ENCODE peak calls at places on chromosomes 13 and 19, in ten cellular contexts. X, N, M, K, L, P, H, C, G and F are unnamed samples.

GRCh38 chr19:8821748-8822241 is 10.3 kb downstream of the ZNF558 start:
- DNase-seq in X (no peak), N (no peak), M (no peak), K (no peak), L (no peak), P (no peak), H (no peak), C (no peak), G (no peak), F (no peak)

GRCh38 chr13:20921572-20921971 is 19.0 kb upstream of the XPO4 start:
- DNase-seq in X (no peak), N (no peak), M (no peak), K (no peak), L (no peak), P (no peak), H (no peak), C (no peak), G (no peak), F (no peak)

GRCh38 chr13:67231481-67231940 is 1.4 kb upstream of the PCDH9 start:
- DNase-seq in X (no peak), N (no peak), M (no peak), K (no peak), L (no peak), P (no peak), H (peak), C (no peak), G (no peak), F (no peak)

GRCh38 chr13:51451134-51451466 is 1.7 kb downstream of the INTS6 start:
- DNase-seq in X (no peak), N (no peak), M (no peak), K (no peak), L (no peak), P (no peak), H (no peak), C (no peak), G (no peak), F (no peak)

GRCh38 chr19:23283925-23284324 is 33.7 kb upstream of the ZNF724 start:
- DNase-seq in X (peak), N (no peak), M (peak), K (no peak), L (no peak), P (no peak), H (peak), C (peak), G (peak), F (peak)

GRCh38 chr19:47436712-47437401 is 17.5 kb upstream of the MEIS3 start:
- DNase-seq in X (peak), N (peak), M (peak), K (peak), L (no peak), P (peak), H (no peak), C (peak), G (peak), F (peak)

GRCh38 chr19:57570707-57571106 is 8.0 kb downstream of the ZNF416 start:
- DNase-seq in X (no peak), N (no peak), M (no peak), K (no peak), L (no peak), P (no peak), H (no peak), C (no peak), G (no peak), F (no peak)

GRCh38 chr19:42287017-42287825 is 14.7 kb upstream of the PRR19 start:
- DNase-seq in X (no peak), N (no peak), M (no peak), K (no peak), L (no peak), P (no peak), H (no peak), C (no peak), G (no peak), F (no peak)

GRCh38 chr13:33582121-33582520 is 235.8 kb upstream of the RFC3 start:
- DNase-seq in X (no peak), N (no peak), M (no peak), K (no peak), L (no peak), P (no peak), H (peak), C (no peak), G (no peak), F (peak)

GRCh38 chr13:30409911-30410704 is 12.2 kb upstream of the UBE2L5 start:
- DNase-seq in X (no peak), N (no peak), M (peak), K (no peak), L (no peak), P (no peak), H (peak), C (no peak), G (no peak), F (peak)

GRCh38 chr13:111908391-111908790 is 158.6 kb upstream of the SOX1 start:
- DNase-seq in X (no peak), N (no peak), M (no peak), K (no peak), L (no peak), P (no peak), H (no peak), C (no peak), G (peak), F (no peak)